ENCODE peak calls at places on chromosomes 13 and 19, in eight cellular contexts. U is colonic mucosa, A is heart left ventricle, R is spleen, D is pancreas, Q is psoas muscle, X is osteoblast, Y is ovary. E is an unnamed sample. For H3K4me1, the result is how much of the 10 kb centered on the place peaks cover.

GRCh38 chr13:75635621-75636338 is at the start of gene LMO7:
- DNase-seq in U (peak), A (peak), R (peak), D (peak), Q (peak), X (peak), Y (peak), E (no peak)

GRCh38 chr19:21084343-21084742 is 2.3 kb downstream of the ZNF714 start:
- DNase-seq in U (no peak), A (no peak), R (no peak), D (no peak), Q (no peak), X (peak), Y (no peak), E (no peak)

GRCh38 chr13:38686635-38687245 is at the start of gene FREM2:
- DNase-seq in U (peak), A (no peak), R (no peak), D (peak), Q (peak), X (peak), Y (peak), E (peak)

GRCh38 chr13:109152311-109152820 is 523.0 kb downstream of the MYO16 start:
- DNase-seq in U (no peak), A (no peak), R (no peak), D (no peak), Q (no peak), X (no peak), Y (no peak), E (no peak)

GRCh38 chr13:99282264-99283231 is 24.4 kb upstream of the GPR18 start:
- DNase-seq in U (no peak), A (no peak), R (no peak), D (no peak), Q (no peak), X (peak), Y (no peak), E (no peak)

GRCh38 chr19:17794731-17795494 is at the start of gene B3GNT3:
- DNase-seq in U (peak), A (peak), R (no peak), D (peak), Q (no peak), X (peak), Y (peak), E (peak)

GRCh38 chr19:55546822-55547614 is 1.7 kb upstream of the SBK3 start:
- DNase-seq in U (peak), A (peak), R (no peak), D (no peak), Q (peak), X (peak), Y (peak), E (peak)

GRCh38 chr19:47239610-47240296 is 8.8 kb upstream of the BBC3 start:
- DNase-seq in U (no peak), A (peak), R (peak), D (no peak), Q (peak), X (peak), Y (peak), E (peak)

GRCh38 chr13:20704459-20705069 is 1.1 kb downstream of the IL17D start:
- DNase-seq in U (no peak), A (no peak), R (no peak), D (no peak), Q (no peak), X (peak), Y (no peak), E (no peak)

GRCh38 chr13:91601273-91601672 is 202.9 kb downstream of the GPC5 start:
- DNase-seq in U (no peak), A (no peak), R (no peak), D (no peak), Q (no peak), X (no peak), Y (no peak), E (no peak)

GRCh38 chr13:74644239-74644638 is 510.0 kb upstream of the KLF12 start:
- DNase-seq in U (no peak), A (no peak), R (no peak), D (no peak), Q (no peak), X (no peak), Y (no peak), E (no peak)

GRCh38 chr13:78241278-78241919 is 322.8 kb upstream of the EDNRB start:
- DNase-seq in U (peak), A (peak), R (no peak), D (peak), Q (no peak), X (peak), Y (no peak), E (no peak)

GRCh38 chr13:20356437-20356836 is 124.3 kb upstream of the GJB6 start:
- DNase-seq in U (no peak), A (peak), R (no peak), D (no peak), Q (no peak), X (no peak), Y (no peak), E (no peak)

GRCh38 chr13:20566424-20566916 is 487 bp upstream of the IFT88 start:
- DNase-seq in U (peak), A (no peak), R (peak), D (no peak), Q (no peak), X (peak), Y (no peak), E (no peak)

DNA sequence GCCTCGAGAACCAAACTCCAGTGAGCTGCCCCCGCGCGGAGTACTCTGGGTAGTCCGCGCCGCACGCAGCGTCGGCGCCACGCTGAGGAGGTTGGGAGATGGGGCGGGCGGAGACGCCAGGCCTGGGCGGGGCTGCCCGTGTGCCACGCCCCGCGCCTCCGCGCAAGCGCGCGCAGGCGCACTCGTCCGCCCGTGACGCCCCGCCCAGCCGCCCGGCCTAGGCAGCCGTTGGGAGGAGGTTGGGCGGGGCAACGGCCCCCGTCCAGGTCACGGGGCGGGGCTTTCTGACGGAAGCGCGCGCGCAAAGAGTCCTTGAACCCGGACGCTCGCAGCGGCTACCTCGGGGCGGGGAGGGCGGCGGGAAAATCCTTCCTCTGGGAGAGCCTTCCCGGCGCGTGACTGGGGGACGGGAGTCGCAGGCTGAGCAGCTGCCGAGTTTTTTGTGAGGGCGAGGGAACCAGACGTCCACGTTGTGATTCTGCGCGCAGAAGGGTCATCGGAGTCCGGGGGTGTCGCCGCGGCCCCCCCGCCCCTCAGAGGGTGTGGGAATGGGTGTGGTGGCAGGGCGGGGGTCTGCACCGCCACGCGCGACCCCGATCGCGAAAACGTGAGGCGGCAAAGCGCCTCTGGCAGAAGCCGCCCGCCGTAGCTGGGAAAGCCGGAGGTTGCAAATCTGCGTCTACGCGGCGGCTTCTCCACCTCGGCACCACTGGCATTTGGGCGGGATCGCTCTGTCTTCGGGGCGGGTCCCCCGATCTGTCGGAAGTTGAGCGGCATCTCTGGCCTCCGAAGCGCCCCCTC is at the start of gene MED26:
- DNase-seq in U (peak), A (peak), R (peak), D (peak), Q (peak), X (peak), Y (peak), E (peak)
- H3K4me1 ChIP-seq in U (under half), A (half or more), R (under half), D (under half), Q (under half), X (under half), Y (under half), E (under half)

GRCh38 chr19:2392366-2392765 is 32.3 kb downstream of the TMPRSS9 start:
- DNase-seq in U (no peak), A (no peak), R (no peak), D (no peak), Q (no peak), X (no peak), Y (no peak), E (no peak)

GRCh38 chr19:2394669-2395292 is 32.6 kb downstream of the TIMM13 start:
- DNase-seq in U (peak), A (no peak), R (no peak), D (no peak), Q (no peak), X (peak), Y (no peak), E (peak)

GRCh38 chr19:2391118-2391725 is 31.2 kb downstream of the TMPRSS9 start:
- DNase-seq in U (peak), A (no peak), R (no peak), D (peak), Q (no peak), X (peak), Y (no peak), E (no peak)

GRCh38 chr19:2389594-2389993 is 29.5 kb downstream of the TMPRSS9 start:
- DNase-seq in U (no peak), A (no peak), R (no peak), D (no peak), Q (no peak), X (peak), Y (no peak), E (no peak)

DNA sequence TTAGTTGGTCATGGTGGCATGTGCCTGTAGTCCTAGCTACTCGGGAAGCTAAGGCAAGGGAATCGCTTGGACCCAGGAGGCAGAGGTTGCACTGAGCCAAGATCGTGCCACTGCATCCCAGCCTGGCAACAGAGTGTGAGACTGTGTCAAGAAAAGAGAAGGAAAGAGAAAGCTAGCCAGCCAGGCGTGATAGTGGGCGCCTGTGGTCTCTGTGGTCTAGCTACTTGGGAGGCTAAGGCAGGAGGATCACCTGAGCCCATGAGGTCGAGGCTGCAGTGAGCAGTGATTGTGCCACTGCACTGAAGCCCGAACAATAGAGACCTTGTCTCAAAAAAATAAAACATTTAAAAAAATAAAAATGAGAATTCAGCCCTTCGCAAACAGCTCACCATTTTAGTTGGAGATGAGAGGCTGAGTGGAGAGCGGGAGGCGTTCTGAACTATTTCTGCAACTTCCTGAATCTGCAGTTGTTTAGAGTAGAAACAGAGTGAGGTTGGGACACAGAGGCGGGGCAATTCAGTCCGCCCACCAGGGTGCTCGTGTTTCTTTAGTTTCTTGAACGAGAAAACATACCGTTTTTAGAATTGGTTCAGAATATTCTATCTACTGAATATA is 33.2 kb downstream of the TIMM13 start:
- DNase-seq in U (peak), A (no peak), R (no peak), D (no peak), Q (no peak), X (peak), Y (no peak), E (peak)
- TF ChIP-seq CTCF in U (no peak), A (no peak), R (no peak), D (no peak), Q (no peak), X (no peak), Y (no peak), E (no peak)

GRCh38 chr19:19171110-19171672 is 1.1 kb upstream of the MEF2B start:
- DNase-seq in U (no peak), A (no peak), R (no peak), D (no peak), Q (no peak), X (no peak), Y (no peak), E (no peak)

GRCh38 chr19:19171821-19172532 is 1.9 kb upstream of the MEF2B start:
- DNase-seq in U (no peak), A (no peak), R (no peak), D (no peak), Q (peak), X (peak), Y (no peak), E (no peak)

GRCh38 chr19:19167612-19168011 is 2.5 kb downstream of the MEF2B start:
- DNase-seq in U (no peak), A (no peak), R (no peak), D (no peak), Q (no peak), X (peak), Y (no peak), E (no peak)

GRCh38 chr19:19169236-19170052 is 619 bp downstream of the MEF2B start:
- DNase-seq in U (no peak), A (no peak), R (no peak), D (no peak), Q (no peak), X (peak), Y (no peak), E (no peak)

GRCh38 chr19:19170053-19170945 is at the start of gene MEF2B:
- DNase-seq in U (peak), A (peak), R (peak), D (peak), Q (peak), X (peak), Y (peak), E (peak)
- H3K4me3 ChIP-seq in U (peak), A (peak), R (peak), D (no peak), Q (peak), X (peak), Y (no peak), E (no peak)

GRCh38 chr13:110333837-110334236 is 26.8 kb downstream of the COL4A2 start:
- DNase-seq in U (no peak), A (no peak), R (no peak), D (no peak), Q (no peak), X (no peak), Y (no peak), E (no peak)
- H3K4me1 ChIP-seq in U (under half), A (half or more), R (under half), D (under half), Q (under half), X (half or more), Y (under half), E (under half)

GRCh38 chr13:72808917-72809500 is 27.1 kb downstream of the PIBF1 start:
- DNase-seq in U (no peak), A (no peak), R (no peak), D (no peak), Q (no peak), X (peak), Y (no peak), E (no peak)
- TF ChIP-seq CTCF in U (peak), A (peak), R (peak), D (peak), Q (peak), X (peak), Y (no peak), E (peak)

GRCh38 chr13:40895715-40896184 is 106.3 kb downstream of the SLC25A15 start:
- DNase-seq in U (peak), A (no peak), R (no peak), D (peak), Q (no peak), X (no peak), Y (no peak), E (peak)
- H3K4me3 ChIP-seq in U (no peak), A (no peak), R (no peak), D (no peak), Q (no peak), X (no peak), Y (no peak), E (no peak)

E was measured in mucosa of descending colon.